ENCODE peak calls at places on chromosomes 16 and 17, in four cellular contexts. Q, U, F and A are unnamed samples.

GRCh38 chr17:1997146-1997586 is 28.0 kb downstream of the RTN4RL1 start:
- DNase-seq in Q (no peak), U (no peak), F (no peak), A (no peak)

GRCh38 chr16:31265329-31266245 is 5.8 kb downstream of the ITGAM start:
- DNase-seq in Q (no peak), U (no peak), F (no peak), A (no peak)

GRCh38 chr17:64780096-64781012 is 118.2 kb upstream of the SMURF2 start:
- DNase-seq in Q (peak; percentile 68), U (peak; percentile 57), F (peak; percentile 91), A (no peak)

GRCh38 chr16:10180771-10181163 is 1.5 kb downstream of the GRIN2A start:
- DNase-seq in Q (no peak), U (peak; percentile 17), F (no peak), A (no peak)

GRCh38 chr17:47864791-47865216 is 13.8 kb upstream of the SP6 start:
- DNase-seq in Q (no peak), U (no peak), F (no peak), A (no peak)

GRCh38 chr17:53749178-53749577 is 73.5 kb upstream of the KIF2B start:
- DNase-seq in Q (no peak), U (no peak), F (no peak), A (no peak)

GRCh38 chr17:7834554-7834890 is 505 bp downstream of the KDM6B start:
- DNase-seq in Q (peak; percentile 84), U (peak; percentile 73), F (peak; percentile 84), A (no peak)

GRCh38 chr17:69523252-69523861 is 108.9 kb downstream of the MAP2K6 start:
- DNase-seq in Q (peak; percentile 61), U (no peak), F (no peak), A (no peak)

GRCh38 chr16:6517321-6517720 is 815.3 kb upstream of the RBFOX1 start:
- DNase-seq in Q (no peak), U (no peak), F (no peak), A (no peak)
- H3K4me3 ChIP-seq in Q (no peak overlapping the region), U (no peak overlapping the region), F (no peak overlapping the region), A (no peak overlapping the region)

GRCh38 chr16:57734925-57735754 is 430 bp upstream of the KATNB1 start:
- DNase-seq in Q (peak; percentile 100), U (peak; percentile 98), F (peak; percentile 97), A (peak; percentile 100)
- TF ChIP-seq CTCF in Q (no peak), U (no peak), F (no peak), A (no peak)

GRCh38 chr17:39659286-39660010 is 5.7 kb upstream of the TCAP start:
- DNase-seq in Q (no peak), U (no peak), F (no peak), A (no peak)

GRCh38 chr17:39660397-39661043 is 4.6 kb upstream of the TCAP start:
- DNase-seq in Q (no peak), U (no peak), F (no peak), A (no peak)

GRCh38 chr17:39660011-39660360 is 5.2 kb upstream of the TCAP start:
- DNase-seq in Q (no peak), U (no peak), F (no peak), A (no peak)

GRCh38 chr17:39661744-39662541 is 3.2 kb upstream of the TCAP start:
- DNase-seq in Q (no peak), U (no peak), F (no peak), A (no peak)

DNA sequence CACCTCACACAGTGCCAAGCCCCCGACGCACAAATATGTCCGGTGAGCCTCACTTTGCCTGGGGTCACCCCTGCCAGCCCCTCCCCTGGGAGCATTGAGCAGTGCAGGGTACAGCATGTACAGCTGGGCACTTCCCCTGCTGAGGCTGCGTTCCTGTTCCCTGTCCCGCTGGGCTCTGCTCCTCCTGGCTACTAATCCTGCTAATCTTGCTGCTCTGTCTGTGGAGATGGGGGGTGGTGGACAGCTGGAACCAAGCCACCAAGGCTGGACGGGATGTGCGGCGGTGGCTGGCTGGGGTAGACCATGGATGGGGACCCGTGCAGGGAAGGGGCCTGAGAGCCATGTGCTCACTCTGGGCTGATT is 4.1 kb upstream of the TCAP start:
- DNase-seq in Q (no peak), U (peak; percentile 60), F (no peak), A (no peak)
- H3K4me3 ChIP-seq in Q (no peak overlapping the region), U (no peak overlapping the region), F (no peak overlapping the region), A (no peak overlapping the region)

GRCh38 chr17:74369221-74369620 is 1.9 kb downstream of the GPR142 start:
- DNase-seq in Q (peak; percentile 73), U (peak; percentile 51), F (peak; percentile 51), A (no peak)

GRCh38 chr17:74371653-74372147 is 4.4 kb downstream of the GPR142 start:
- DNase-seq in Q (no peak), U (no peak), F (no peak), A (no peak)

GRCh38 chr17:74367206-74367605 is at the start of gene GPR142:
- DNase-seq in Q (no peak), U (no peak), F (no peak), A (no peak)

GRCh38 chr17:74369665-74370490 is 2.6 kb downstream of the GPR142 start:
- DNase-seq in Q (no peak), U (no peak), F (no peak), A (no peak)

GRCh38 chr17:74368341-74369152 is 1.2 kb downstream of the GPR142 start:
- DNase-seq in Q (peak; percentile 84), U (peak; percentile 75), F (peak; percentile 79), A (no peak)
- TF ChIP-seq CTCF in Q (peak; percentile 95), U (peak; percentile 87), F (peak; percentile 92), A (peak; percentile 92)